ENCODE peak calls at places on chromosomes 16 and 17, in nine cellular contexts. G, P, W, C, K, U, H, Y and L are unnamed samples.

GRCh38 chr16:47045023-47045422 is 71.5 kb upstream of the DNAJA2 start:
- DNase-seq in C (peak), P (no peak), Y (no peak), W (no peak), H (no peak), K (no peak), U (no peak), G (no peak), L (no peak)

GRCh38 chr17:60390223-60390622 is 1.7 kb downstream of the USP32 start:
- DNase-seq in C (peak), H (peak), U (no peak), G (peak), K (no peak), P (no peak), Y (no peak), W (no peak), L (no peak)

GRCh38 chr16:58506241-58507194 is 6.6 kb downstream of the NDRG4 start:
- DNase-seq in G (no peak), W (no peak), P (no peak), H (no peak), U (no peak), Y (peak), C (no peak), K (no peak), L (no peak)

GRCh38 chr17:81519284-81520020 is 6.9 kb upstream of the ACTG1 start:
- DNase-seq in H (no peak), Y (peak), C (no peak), P (no peak), K (peak), G (peak), W (peak), U (no peak), L (no peak)

GRCh38 chr17:55168970-55169687 is 95.6 kb upstream of the HLF start:
- DNase-seq in W (no peak), Y (no peak), P (no peak), U (no peak), H (no peak), C (no peak), G (no peak), K (no peak), L (no peak)

GRCh38 chr17:37047631-37048104 is 98.9 kb downstream of the AATF start:
- DNase-seq in U (peak), P (peak), W (peak), K (peak), G (peak), H (peak), Y (peak), C (peak), L (peak)

GRCh38 chr17:74290340-74290739 is 16.3 kb downstream of the DNAI2 start:
- DNase-seq in Y (no peak), G (no peak), P (no peak), W (no peak), H (no peak), U (no peak), K (no peak), C (no peak), L (no peak)

GRCh38 chr17:68383443-68384321 is 73.6 kb downstream of the WIPI1 start:
- DNase-seq in H (peak), Y (peak), K (no peak), W (no peak), G (no peak), P (no peak), U (no peak), C (peak), L (no peak)

GRCh38 chr17:77798481-77798880 is 160.0 kb upstream of the TNRC6C start:
- DNase-seq in G (no peak), P (no peak), K (no peak), Y (peak), W (no peak), H (no peak), C (no peak), U (no peak), L (no peak)

GRCh38 chr16:37511-37910 is 15.9 kb downstream of the POLR3K start:
- DNase-seq in Y (no peak), H (no peak), W (no peak), G (no peak), P (no peak), K (no peak), U (no peak), C (no peak), L (no peak)

GRCh38 chr17:83198366-83199341 is 119.2 kb downstream of the METRNL start:
- DNase-seq in G (no peak), W (no peak), C (no peak), H (no peak), P (no peak), Y (peak), U (peak), K (no peak), L (peak)

GRCh38 chr17:64506201-64506575 is at the start of gene DDX5:
- DNase-seq in Y (peak), H (peak), K (peak), G (peak), U (peak), W (peak), C (peak), P (peak), L (peak)

GRCh38 chr17:9668532-9668931 is 23.2 kb downstream of the USP43 start:
- DNase-seq in H (no peak), W (no peak), P (no peak), K (no peak), U (no peak), C (peak), Y (no peak), G (no peak), L (no peak)

GRCh38 chr17:60863892-60864673 is 186.4 kb downstream of the BCAS3 start:
- DNase-seq in W (no peak), Y (no peak), K (no peak), C (peak), G (no peak), U (no peak), H (peak), P (no peak), L (no peak)

GRCh38 chr16:4801962-4802658 is at the start of gene ROGDI:
- DNase-seq in G (peak), K (peak), W (peak), P (peak), H (peak), C (peak), U (peak), Y (peak), L (peak)

GRCh38 chr17:33989357-33990148 is 265.5 kb upstream of the CCL2 start:
- DNase-seq in U (no peak), H (no peak), Y (no peak), P (no peak), W (no peak), K (no peak), C (no peak), G (no peak), L (no peak)

GRCh38 chr16:75486014-75486404 is 9.2 kb downstream of the CHST6 start:
- DNase-seq in H (no peak), W (no peak), C (no peak), K (no peak), G (no peak), Y (no peak), P (no peak), U (no peak), L (no peak)

GRCh38 chr17:47251421-47251940 is 2.1 kb upstream of the ITGB3 start:
- DNase-seq in C (no peak), H (no peak), W (no peak), U (no peak), G (no peak), K (no peak), Y (no peak), P (no peak), L (no peak)

GRCh38 chr17:56165017-56165720 is 11.9 kb downstream of the ANKFN1 start:
- DNase-seq in U (no peak), Y (no peak), H (peak), K (no peak), W (no peak), P (no peak), G (no peak), C (peak), L (no peak)

GRCh38 chr16:27424772-27425498 is 23.0 kb downstream of the IL21R start:
- DNase-seq in G (no peak), P (peak), H (no peak), W (no peak), C (no peak), K (no peak), Y (no peak), U (no peak), L (no peak)

GRCh38 chr16:11354733-11355574 is 9.7 kb downstream of the RMI2 start:
- DNase-seq in W (no peak), Y (no peak), G (no peak), P (no peak), H (peak), U (no peak), K (no peak), C (peak), L (no peak)

GRCh38 chr17:40614431-40615294 is 33.0 kb downstream of the SMARCE1 start:
- DNase-seq in K (no peak), Y (no peak), P (no peak), C (no peak), H (no peak), W (no peak), G (no peak), U (no peak), L (no peak)

GRCh38 chr16:83392743-83393142 is 415.0 kb upstream of the HSBP1 start:
- DNase-seq in P (no peak), K (no peak), Y (no peak), G (no peak), W (no peak), C (peak), U (peak), H (no peak), L (no peak)

GRCh38 chr17:2083613-2084128 is 28.8 kb downstream of the HIC1 start:
- DNase-seq in W (no peak), Y (peak), K (no peak), H (no peak), C (no peak), G (peak), U (no peak), P (no peak), L (no peak)

GRCh38 chr16:2027024-2028010 is 615 bp downstream of the NHERF2 start:
- DNase-seq in P (no peak), W (no peak), G (peak), U (no peak), C (peak), K (peak), Y (peak), H (peak), L (no peak)

DNA sequence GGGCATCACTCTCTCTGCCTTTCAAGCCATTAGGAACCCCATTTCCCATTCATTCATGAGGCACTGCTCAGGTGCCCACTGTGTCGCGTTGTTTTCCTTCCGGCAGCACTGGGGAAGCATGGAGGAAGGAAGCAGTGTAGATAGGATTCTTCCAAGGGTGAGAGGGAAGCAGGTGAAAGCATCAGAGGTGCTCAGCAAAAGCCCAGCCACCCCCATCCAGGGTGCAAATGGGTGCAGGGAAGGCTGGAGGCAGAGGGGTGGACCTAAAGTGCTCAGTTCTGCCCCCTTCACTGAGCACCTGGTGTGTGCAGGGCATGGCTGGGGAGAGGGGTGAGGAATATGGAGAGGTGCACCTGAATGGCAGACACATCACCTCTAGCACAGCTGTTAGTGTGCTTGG is 3.4 kb upstream of the NXPH3 start:
- DNase-seq in C (no peak), U (no peak), G (no peak), K (no peak), W (no peak), H (no peak), Y (no peak), P (no peak), L (no peak)
- TF ChIP-seq CTCF in C (no peak), U (no peak), G (no peak), K (no peak), W (no peak), H (no peak), Y (no peak), P (no peak), L (no peak)

GRCh38 chr17:80477647-80478478 is 1.5 kb upstream of the NPTX1 start:
- DNase-seq in C (peak), W (peak), H (peak), Y (no peak), K (no peak), P (peak), U (no peak), G (no peak), L (no peak)
- TF ChIP-seq CTCF in C (peak), W (peak), H (peak), Y (peak), K (no peak), P (no peak), U (peak), G (peak), L (no peak)

GRCh38 chr16:54193656-54194007 is 93.0 kb downstream of the IRX3 start:
- DNase-seq in W (peak), Y (peak), G (peak), K (peak), H (peak), C (peak), U (peak), P (peak), L (peak)
- TF ChIP-seq CTCF in W (peak), Y (peak), G (peak), K (peak), H (peak), C (peak), U (peak), P (peak), L (no peak)

GRCh38 chr16:85961988-85962915 is 63.3 kb downstream of the IRF8 start:
- DNase-seq in G (no peak), U (no peak), P (no peak), W (no peak), H (no peak), K (no peak), C (no peak), Y (no peak), L (no peak)
- TF ChIP-seq CTCF in G (no peak), U (no peak), P (no peak), W (no peak), H (no peak), K (no peak), C (no peak), Y (no peak), L (no peak)

GRCh38 chr17:32596206-32596605 is 109.4 kb downstream of the CDK5R1 start:
- DNase-seq in U (no peak), W (no peak), K (no peak), Y (no peak), C (no peak), H (no peak), P (no peak), G (no peak), L (no peak)

GRCh38 chr17:32596666-32597065 is 109.9 kb downstream of the CDK5R1 start:
- DNase-seq in G (no peak), U (no peak), C (no peak), H (peak), K (no peak), W (no peak), P (no peak), Y (no peak), L (no peak)

GRCh38 chr17:32591428-32591827 is 104.6 kb downstream of the CDK5R1 start:
- DNase-seq in H (no peak), Y (no peak), K (no peak), P (no peak), G (no peak), W (no peak), C (no peak), U (no peak), L (no peak)

GRCh38 chr17:32590974-32591373 is 104.2 kb downstream of the CDK5R1 start:
- DNase-seq in C (no peak), G (no peak), Y (no peak), H (no peak), U (no peak), K (no peak), P (no peak), W (no peak), L (no peak)

DNA sequence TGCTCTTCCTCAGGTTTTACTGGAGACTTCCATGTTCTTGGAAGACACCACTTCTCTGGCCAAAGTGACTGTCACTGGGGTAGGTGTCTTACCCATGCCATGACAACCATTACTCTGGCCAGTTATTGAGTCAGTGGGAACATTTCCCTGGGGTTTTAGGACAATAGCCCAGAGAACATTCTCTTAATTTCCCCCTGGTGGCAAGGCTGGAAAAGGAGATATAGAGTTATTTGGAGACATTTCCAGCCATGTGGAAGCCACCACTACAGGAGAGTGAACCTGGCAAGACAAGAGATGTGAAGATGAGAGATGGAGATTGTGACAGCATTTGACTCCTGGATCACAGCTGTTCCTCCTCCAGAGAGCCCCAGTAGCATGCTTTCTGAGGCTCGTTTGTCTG is 106.2 kb downstream of the CDK5R1 start:
- DNase-seq in H (no peak), C (no peak), W (no peak), P (no peak), Y (no peak), K (no peak), G (no peak), U (no peak), L (no peak)
- TF ChIP-seq CTCF in H (no peak), C (no peak), W (no peak), P (peak), Y (no peak), K (no peak), G (no peak), U (no peak), L (no peak)

DNA sequence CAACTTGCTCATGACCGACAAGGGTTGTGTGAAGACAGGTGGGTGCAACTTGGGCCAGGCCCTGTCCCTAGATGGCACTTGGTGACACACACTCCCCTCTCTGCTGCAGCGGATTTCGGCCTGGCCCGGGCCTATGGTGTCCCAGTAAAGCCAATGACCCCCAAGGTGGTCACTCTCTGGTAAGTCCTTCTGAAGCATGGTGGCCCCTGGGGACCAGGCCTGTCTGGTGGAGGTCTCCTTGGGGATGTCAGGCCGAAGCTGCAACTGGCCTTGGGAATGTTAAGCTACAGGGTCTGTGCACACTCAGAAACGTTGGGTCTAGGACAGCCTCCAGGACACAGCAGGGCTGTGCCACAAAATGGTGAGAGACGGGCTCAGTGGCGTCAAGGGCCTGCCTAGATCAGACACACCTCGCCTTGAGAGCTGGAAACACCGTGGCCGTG is 6.8 kb downstream of the CDK10 start:
- DNase-seq in K (no peak), P (no peak), U (no peak), G (no peak), H (no peak), Y (no peak), C (no peak), W (no peak), L (no peak)
- TF ChIP-seq CTCF in K (no peak), P (no peak), U (no peak), G (no peak), H (no peak), Y (no peak), C (no peak), W (no peak), L (no peak)

DNA sequence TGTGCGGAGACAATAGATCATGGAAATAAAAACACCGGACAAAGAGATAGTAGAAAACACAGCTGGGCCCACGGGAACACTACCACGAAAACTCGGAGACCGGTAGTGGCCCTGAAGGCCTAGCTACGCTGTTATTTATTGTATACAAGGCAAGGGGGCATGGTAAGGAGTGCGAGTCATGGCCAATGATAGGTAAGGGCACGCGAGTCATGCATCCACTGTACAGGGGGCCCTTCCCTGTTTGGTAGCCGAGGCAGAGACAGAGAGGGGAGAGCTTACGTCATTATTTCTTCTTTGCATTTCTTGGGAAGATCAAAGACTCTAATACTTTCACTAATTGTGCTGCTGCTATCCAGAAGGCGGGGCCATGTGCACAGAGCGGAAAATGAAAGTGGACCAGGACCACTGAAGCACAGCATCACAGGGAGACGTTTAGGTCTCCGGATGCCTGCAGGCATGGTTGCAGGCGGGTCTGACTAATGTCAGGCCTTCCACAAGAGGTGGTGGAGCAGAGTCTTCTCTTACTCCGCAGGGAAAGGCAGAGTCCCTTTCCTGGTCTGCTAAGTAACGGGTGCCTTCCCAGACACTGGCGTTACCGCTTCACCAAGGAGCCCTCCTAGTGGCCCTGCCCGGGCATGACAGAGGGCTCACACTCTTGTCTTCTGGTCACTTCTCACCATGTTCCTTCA is 74.4 kb upstream of the ARL4D start:
- DNase-seq in P (peak), C (peak), W (no peak), G (no peak), Y (no peak), U (no peak), K (no peak), H (no peak), L (no peak)
- TF ChIP-seq CTCF in P (peak), C (peak), W (peak), G (no peak), Y (peak), U (no peak), K (no peak), H (peak), L (no peak)

GRCh38 chr17:28552201-28552999 is at the start of gene UNC119:
- DNase-seq in W (peak), H (peak), C (peak), P (peak), G (peak), K (peak), Y (peak), U (peak), L (peak)
- TF ChIP-seq CTCF in W (no peak), H (no peak), C (no peak), P (no peak), G (no peak), K (no peak), Y (no peak), U (no peak), L (no peak)

GRCh38 chr16:55120408-55120807 is 189.7 kb downstream of the IRX5 start:
- DNase-seq in K (no peak), P (peak), U (no peak), G (no peak), C (peak), Y (no peak), H (no peak), W (no peak), L (no peak)
- TF ChIP-seq CTCF in K (no peak), P (no peak), U (no peak), G (no peak), C (peak), Y (peak), H (no peak), W (no peak), L (no peak)